ENCODE peak calls at places on chromosomes 6 and 20, in six cellular contexts. H is HepG2, Q is Panc1, C is upper lobe of left lung, B is K562, Y is GM12878. D is an unnamed sample. For H3K4me1, the result is how much of the 10 kb centered on the place peaks cover.

GRCh38 chr6:128757961-128758360 is 125.0 kb upstream of the LAMA2 start:
- ATAC-seq in H (no peak), Q (no peak), C (no peak), B (no peak), Y (no peak), D (no peak)

GRCh38 chr6:53244532-53244931 is 95.9 kb upstream of the GCM1 start:
- ATAC-seq in H (no peak), Q (no peak), C (no peak), B (no peak), Y (peak), D (no peak)

GRCh38 chr6:128363424-128363823 is 157.0 kb downstream of the PTPRK start:
- ATAC-seq in H (no peak), Q (no peak), C (no peak), B (no peak), Y (no peak), D (no peak)

GRCh38 chr6:16322666-16323312 is 84.4 kb downstream of the GMPR start:
- ATAC-seq in H (no peak), Q (no peak), C (peak), B (peak), Y (no peak), D (peak)

GRCh38 chr20:34369265-34369664 is 6.2 kb downstream of the ITCH start:
- ATAC-seq in H (no peak), Q (no peak), C (no peak), B (no peak), Y (no peak), D (no peak)

GRCh38 chr20:44720994-44721784 is 6.0 kb downstream of the CCN5 start:
- ATAC-seq in H (no peak), Q (peak), C (peak), B (no peak), Y (no peak), D (peak)

GRCh38 chr20:34703573-34704176 is 469 bp upstream of the TP53INP2 start:
- ATAC-seq in H (peak), Q (peak), C (peak), B (peak), Y (peak), D (peak)

GRCh38 chr6:19128701-19129100 is 708.5 kb upstream of the ID4 start:
- ATAC-seq in H (no peak), Q (no peak), C (no peak), B (no peak), Y (no peak), D (no peak)

GRCh38 chr6:161414180-161414579 is 140.3 kb upstream of the AGPAT4 start:
- ATAC-seq in H (no peak), Q (no peak), C (no peak), B (no peak), Y (no peak), D (no peak)

GRCh38 chr20:35830264-35830663 is 58.4 kb downstream of the PHF20 start:
- ATAC-seq in H (no peak), Q (no peak), C (no peak), B (no peak), Y (no peak), D (no peak)

GRCh38 chr6:23414204-23414501 is 711.9 kb upstream of the NRSN1 start:
- ATAC-seq in H (no peak), Q (no peak), C (no peak), B (no peak), Y (peak), D (no peak)

GRCh38 chr6:34912715-34913464 is 23.8 kb downstream of the ANKS1A start:
- ATAC-seq in H (no peak), Q (peak), C (no peak), B (no peak), Y (peak), D (no peak)

GRCh38 chr6:129419324-129419723 is 290.7 kb downstream of the ARHGAP18 start:
- ATAC-seq in H (peak), Q (no peak), C (no peak), B (peak), Y (peak), D (no peak)

GRCh38 chr6:82832811-82833210 is 232.8 kb downstream of the UBE3D start:
- ATAC-seq in H (no peak), Q (no peak), C (no peak), B (no peak), Y (no peak), D (no peak)

GRCh38 chr20:10747019-10747418 is 73.2 kb upstream of the JAG1 start:
- ATAC-seq in H (no peak), Q (no peak), C (no peak), B (no peak), Y (no peak), D (no peak)

GRCh38 chr20:31595654-31596411 is 9.3 kb upstream of the ID1 start:
- ATAC-seq in H (peak), Q (peak), C (peak), B (peak), Y (no peak), D (peak)

GRCh38 chr6:41557305-41557704 is 11.1 kb downstream of the FOXP4 start:
- ATAC-seq in H (no peak), Q (no peak), C (no peak), B (no peak), Y (no peak), D (no peak)
- TF ChIP-seq POLR2AphosphoS5 in H (no peak), Q (no peak), C (no peak), B (no peak), Y (no peak), D (no peak)

GRCh38 chr6:11432713-11433450 is 104.7 kb upstream of the TMEM170B start:
- ATAC-seq in H (no peak), Q (peak), C (peak), B (no peak), Y (peak), D (peak)

GRCh38 chr6:11433860-11434259 is 103.7 kb upstream of the TMEM170B start:
- ATAC-seq in H (peak), Q (no peak), C (no peak), B (no peak), Y (no peak), D (no peak)

GRCh38 chr6:11436508-11437096 is 100.9 kb upstream of the TMEM170B start:
- ATAC-seq in H (no peak), Q (no peak), C (no peak), B (no peak), Y (no peak), D (no peak)

GRCh38 chr6:11432091-11432490 is 105.5 kb upstream of the TMEM170B start:
- ATAC-seq in H (no peak), Q (no peak), C (no peak), B (no peak), Y (no peak), D (no peak)

DNA sequence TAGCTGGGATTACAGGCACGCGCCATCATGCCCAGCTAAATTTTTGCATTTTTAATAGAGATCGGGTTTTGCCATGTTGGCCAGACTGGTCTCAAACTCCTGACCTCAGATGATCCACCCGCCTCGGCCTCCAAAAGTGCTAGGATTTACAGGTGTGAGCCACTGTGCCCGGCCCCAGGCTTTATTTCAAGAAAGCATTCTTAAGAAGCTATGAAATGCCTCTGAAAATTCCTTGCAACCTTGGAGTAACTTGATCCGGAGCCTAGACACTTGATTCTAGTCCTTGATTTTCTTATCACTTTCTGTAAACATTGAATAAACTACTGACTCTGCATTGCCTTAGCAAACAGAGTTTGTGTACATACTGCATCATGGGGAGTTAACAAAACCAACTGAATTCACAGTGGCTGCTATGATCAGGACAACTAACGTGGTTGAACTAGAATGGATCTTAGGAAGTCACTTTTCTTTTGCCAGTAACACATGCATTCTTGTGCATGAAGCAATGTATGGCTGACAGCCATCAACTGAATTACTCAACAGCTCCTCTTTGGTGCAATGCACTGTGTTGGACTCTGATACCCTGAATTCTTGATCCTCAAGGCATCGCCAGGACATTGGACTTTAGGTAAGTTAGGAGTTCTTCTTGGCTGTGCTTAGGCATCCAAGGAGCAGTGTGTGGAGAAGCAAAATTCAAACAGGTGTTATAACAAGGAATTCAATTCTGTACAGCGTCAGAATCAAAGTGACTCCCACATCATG is 102.8 kb upstream of the TMEM170B start:
- ATAC-seq in H (peak), Q (peak), C (peak), B (no peak), Y (no peak), D (peak)
- H3K4me1 ChIP-seq in H (half or more), Q (under half), C (half or more), B (under half), Y (under half), D (under half)

GRCh38 chr6:44003345-44004061 is 123.7 kb downstream of the MRPL14 start:
- ATAC-seq in H (peak), Q (no peak), C (no peak), B (no peak), Y (peak), D (no peak)
- H3K4me3 ChIP-seq in H (peak), Q (no peak), C (peak), B (no peak), Y (peak), D (peak)

GRCh38 chr6:105991561-105992314 is 94.4 kb upstream of the PRDM1 start:
- ATAC-seq in H (peak), Q (peak), C (no peak), B (peak), Y (peak), D (no peak)
- TF ChIP-seq POLR2AphosphoS5 in H (no peak), Q (no peak), C (no peak), B (no peak), Y (no peak), D (no peak)

GRCh38 chr20:19777981-19778380 is 19.9 kb downstream of the RIN2 start:
- ATAC-seq in H (no peak), Q (no peak), C (no peak), B (no peak), Y (no peak), D (no peak)

GRCh38 chr20:19778404-19778803 is 20.3 kb downstream of the RIN2 start:
- ATAC-seq in H (no peak), Q (no peak), C (peak), B (no peak), Y (no peak), D (no peak)

GRCh38 chr20:19781235-19781634 is 23.2 kb downstream of the RIN2 start:
- ATAC-seq in H (no peak), Q (no peak), C (no peak), B (no peak), Y (no peak), D (no peak)

GRCh38 chr20:19780261-19780660 is 22.2 kb downstream of the RIN2 start:
- ATAC-seq in H (no peak), Q (no peak), C (no peak), B (no peak), Y (peak), D (no peak)

DNA sequence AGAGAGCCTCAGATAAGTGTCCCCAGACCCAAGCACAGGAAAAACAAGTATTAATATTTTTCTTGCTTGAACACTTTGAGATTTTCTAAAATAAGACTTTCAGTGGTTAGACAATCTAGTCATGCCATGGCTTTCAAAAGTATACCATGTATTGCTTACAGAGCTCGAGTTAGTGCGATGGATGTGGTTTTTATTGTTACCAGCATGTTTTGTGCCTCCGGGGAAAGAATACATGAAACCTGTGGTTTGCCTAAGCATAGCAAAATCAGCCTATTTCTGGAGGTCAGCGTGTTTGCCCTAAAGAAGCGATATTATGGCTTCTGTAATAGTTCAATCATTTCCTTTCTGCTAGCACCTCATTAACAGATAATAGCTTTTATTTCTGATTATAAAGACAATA is 21.6 kb downstream of the RIN2 start:
- ATAC-seq in H (no peak), Q (no peak), C (no peak), B (no peak), Y (peak), D (no peak)
- H3K4me1 ChIP-seq in H (under half), Q (under half), C (under half), B (under half), Y (under half), D (half or more)

GRCh38 chr6:95576621-95577316 is 566 bp upstream of the MANEA start:
- ATAC-seq in H (no peak), Q (no peak), C (peak), B (peak), Y (peak), D (no peak)

GRCh38 chr6:95574811-95575210 is 2.5 kb upstream of the MANEA start:
- ATAC-seq in H (no peak), Q (no peak), C (no peak), B (no peak), Y (no peak), D (no peak)

GRCh38 chr6:95578106-95578410 is 723 bp downstream of the MANEA start:
- ATAC-seq in H (peak), Q (peak), C (no peak), B (peak), Y (peak), D (no peak)

GRCh38 chr6:95577317-95578105 is at the start of gene MANEA:
- ATAC-seq in H (peak), Q (peak), C (peak), B (peak), Y (peak), D (peak)

GRCh38 chr6:95576218-95576617 is 1.1 kb upstream of the MANEA start:
- ATAC-seq in H (no peak), Q (no peak), C (no peak), B (peak), Y (no peak), D (no peak)
- H3K4me3 ChIP-seq in H (peak), Q (peak), C (peak), B (peak), Y (peak), D (peak)

GRCh38 chr6:139030211-139030530 is 1.6 kb downstream of the ABRACL start:
- ATAC-seq in H (no peak), Q (no peak), C (no peak), B (no peak), Y (no peak), D (no peak)

GRCh38 chr6:139027620-139028182 is 844 bp upstream of the ABRACL start:
- ATAC-seq in H (peak), Q (no peak), C (no peak), B (peak), Y (peak), D (no peak)

GRCh38 chr6:139029470-139030210 is 1.1 kb downstream of the ABRACL start:
- ATAC-seq in H (peak), Q (peak), C (peak), B (peak), Y (peak), D (peak)

GRCh38 chr6:139028242-139028657 is 295 bp upstream of the ABRACL start:
- ATAC-seq in H (no peak), Q (no peak), C (no peak), B (no peak), Y (peak), D (no peak)

GRCh38 chr6:139028658-139029469 is at the start of gene ABRACL:
- ATAC-seq in H (peak), Q (peak), C (peak), B (peak), Y (peak), D (peak)
- TF ChIP-seq POLR2AphosphoS5 in H (no peak), Q (no peak), C (peak), B (no peak), Y (peak), D (no peak)

DNA sequence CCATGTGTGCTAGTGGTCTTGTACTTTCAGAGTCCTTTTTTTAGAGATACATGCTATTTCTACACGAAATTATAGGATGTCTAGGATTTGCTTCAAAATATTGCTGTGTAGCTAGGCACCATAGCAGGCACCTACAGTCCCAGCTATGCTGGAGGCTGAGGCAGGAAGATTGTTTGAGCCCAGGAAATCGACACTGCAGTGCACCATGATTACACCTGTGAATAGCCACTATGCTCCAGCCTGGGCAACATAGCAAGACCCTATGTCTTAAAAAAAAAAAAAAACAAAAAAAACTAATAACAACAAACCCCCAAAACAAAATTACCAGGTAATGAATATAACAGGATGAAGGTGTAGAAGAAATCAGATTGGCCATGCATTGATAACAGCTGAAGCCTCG is 121.7 kb downstream of the NFATC2 start:
- ATAC-seq in H (no peak), Q (no peak), C (no peak), B (no peak), Y (no peak), D (no peak)
- H3K4me1 ChIP-seq in H (under half), Q (under half), C (under half), B (under half), Y (under half), D (under half)

DNA sequence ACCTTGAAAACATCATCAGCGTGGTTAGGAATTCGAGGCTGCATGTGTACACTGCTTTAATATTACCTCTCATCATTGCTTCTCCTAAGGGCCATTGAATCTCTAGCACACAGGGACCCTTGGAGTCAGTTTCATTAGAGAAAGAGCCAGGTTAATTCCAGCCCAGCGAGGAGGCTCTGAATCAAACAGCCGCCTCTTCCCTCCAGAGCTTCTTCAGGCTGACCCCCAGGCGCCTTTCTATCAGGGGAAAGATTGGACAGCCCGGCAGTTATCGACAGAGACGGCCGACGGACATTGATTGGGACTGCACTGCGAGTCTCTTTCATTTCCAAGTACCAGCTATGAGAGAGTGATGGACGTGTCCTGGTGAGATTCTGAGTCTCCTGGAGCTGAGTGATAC is 159.2 kb downstream of the ANKRD60 start:
- ATAC-seq in H (no peak), Q (no peak), C (no peak), B (no peak), Y (no peak), D (no peak)
- H3K4me3 ChIP-seq in H (no peak), Q (no peak), C (no peak), B (no peak), Y (no peak), D (no peak)

GRCh38 chr20:58753267-58753928 is 60.8 kb downstream of the NPEPL1 start:
- ATAC-seq in H (no peak), Q (no peak), C (no peak), B (no peak), Y (no peak), D (no peak)

GRCh38 chr20:58754584-58754983 is 62.0 kb downstream of the NPEPL1 start:
- ATAC-seq in H (no peak), Q (no peak), C (no peak), B (no peak), Y (no peak), D (no peak)

GRCh38 chr20:58751956-58752355 is 59.4 kb downstream of the NPEPL1 start:
- ATAC-seq in H (no peak), Q (no peak), C (no peak), B (no peak), Y (no peak), D (no peak)

GRCh38 chr20:58753929-58754551 is 61.4 kb downstream of the NPEPL1 start:
- ATAC-seq in H (no peak), Q (no peak), C (no peak), B (no peak), Y (no peak), D (no peak)

GRCh38 chr20:58752565-58752964 is 60.0 kb downstream of the NPEPL1 start:
- ATAC-seq in H (no peak), Q (no peak), C (no peak), B (no peak), Y (no peak), D (no peak)
- TF ChIP-seq POLR2AphosphoS5 in H (no peak), Q (no peak), C (no peak), B (no peak), Y (no peak), D (no peak)